ENCODE peak calls at places on chromosomes 12 and 14, in six cellular contexts. D is sigmoid colon, Y is fibroblast of mammary gland, I is heart right ventricle, F is neural progenitor cell, M is endothelial cell of umbilical vein. H is an unnamed sample.

GRCh38 chr14:36515896-36516718 is 3.9 kb downstream of the NKX2-1 start:
- DNase-seq in M (no peak), I (no peak), F (no peak), Y (no peak), D (no peak), H (no peak)

GRCh38 chr12:124861492-124861891 is 2.2 kb downstream of the SCARB1 start:
- DNase-seq in D (peak; percentile 80), F (no peak), I (peak; percentile 77), Y (peak; percentile 64), M (peak; percentile 62), H (peak; percentile 77)

GRCh38 chr12:64085996-64086395 is 136.1 kb downstream of the KICS2 start:
- DNase-seq in F (no peak), D (no peak), M (no peak), I (no peak), Y (peak; percentile 49), H (no peak)

GRCh38 chr14:50085570-50086315 is 30.6 kb downstream of the VCPKMT start:
- DNase-seq in I (no peak), F (no peak), Y (peak; percentile 74), D (no peak), M (no peak), H (peak; percentile 50)

GRCh38 chr12:57674691-57675090 is 19.2 kb upstream of the OS9 start:
- DNase-seq in I (no peak), M (no peak), F (no peak), Y (no peak), D (no peak), H (no peak)

GRCh38 chr12:75137896-75138295 is 71.7 kb downstream of the KCNC2 start:
- DNase-seq in M (no peak), D (no peak), Y (no peak), F (no peak), I (no peak), H (peak; percentile 0)

GRCh38 chr12:132151766-132152410 is 7.6 kb downstream of the NOC4L start:
- DNase-seq in F (no peak), Y (no peak), M (no peak), I (no peak), D (no peak), H (no peak)

GRCh38 chr14:34398024-34398423 is 64.0 kb downstream of the SPTSSA start:
- DNase-seq in F (no peak), D (no peak), Y (no peak), I (no peak), M (no peak), H (no peak)

GRCh38 chr14:78232666-78233065 is 62.5 kb downstream of the NRXN3 start:
- DNase-seq in M (no peak), D (no peak), I (no peak), F (no peak), Y (no peak), H (no peak)

GRCh38 chr12:106098691-106099200 is 40.0 kb downstream of the NUAK1 start:
- DNase-seq in F (peak; percentile 48), I (no peak), M (no peak), Y (no peak), D (no peak), H (no peak)

GRCh38 chr12:52698634-52699340 is 4.5 kb downstream of the KRT77 start:
- DNase-seq in Y (no peak), M (no peak), D (no peak), F (no peak), I (no peak), H (no peak)

GRCh38 chr12:127888948-127889347 is 378.0 kb upstream of the TMEM132C start:
- DNase-seq in I (peak; percentile 14), D (no peak), Y (no peak), M (no peak), F (no peak), H (no peak)

GRCh38 chr12:121036810-121037326 is 2.2 kb downstream of the OASL start:
- DNase-seq in M (no peak), I (no peak), D (no peak), F (no peak), Y (peak; percentile 86), H (peak; percentile 29)

GRCh38 chr14:74634964-74635363 is 22.9 kb upstream of the LTBP2 start:
- DNase-seq in I (no peak), D (no peak), M (peak; percentile 63), Y (no peak), F (peak; percentile 33), H (no peak)

GRCh38 chr14:104187121-104187889 is 48.9 kb downstream of the KIF26A start:
- DNase-seq in F (no peak), D (no peak), M (no peak), Y (no peak), I (no peak), H (no peak)

GRCh38 chr12:54376596-54377468 is 7.7 kb downstream of the ZNF385A start:
- DNase-seq in F (no peak), D (no peak), M (no peak), I (no peak), Y (no peak), H (no peak)

GRCh38 chr12:54377797-54378515 is 6.6 kb downstream of the ZNF385A start:
- DNase-seq in Y (no peak), I (no peak), D (no peak), M (no peak), F (no peak), H (no peak)

GRCh38 chr12:54378791-54379400 is 5.6 kb downstream of the ZNF385A start:
- DNase-seq in D (peak; percentile 82), Y (no peak), I (peak; percentile 73), F (peak; percentile 89), M (peak; percentile 36), H (no peak)

GRCh38 chr12:54381136-54381535 is 3.4 kb downstream of the ZNF385A start:
- DNase-seq in I (no peak), F (no peak), Y (no peak), M (no peak), D (no peak), H (no peak)

DNA sequence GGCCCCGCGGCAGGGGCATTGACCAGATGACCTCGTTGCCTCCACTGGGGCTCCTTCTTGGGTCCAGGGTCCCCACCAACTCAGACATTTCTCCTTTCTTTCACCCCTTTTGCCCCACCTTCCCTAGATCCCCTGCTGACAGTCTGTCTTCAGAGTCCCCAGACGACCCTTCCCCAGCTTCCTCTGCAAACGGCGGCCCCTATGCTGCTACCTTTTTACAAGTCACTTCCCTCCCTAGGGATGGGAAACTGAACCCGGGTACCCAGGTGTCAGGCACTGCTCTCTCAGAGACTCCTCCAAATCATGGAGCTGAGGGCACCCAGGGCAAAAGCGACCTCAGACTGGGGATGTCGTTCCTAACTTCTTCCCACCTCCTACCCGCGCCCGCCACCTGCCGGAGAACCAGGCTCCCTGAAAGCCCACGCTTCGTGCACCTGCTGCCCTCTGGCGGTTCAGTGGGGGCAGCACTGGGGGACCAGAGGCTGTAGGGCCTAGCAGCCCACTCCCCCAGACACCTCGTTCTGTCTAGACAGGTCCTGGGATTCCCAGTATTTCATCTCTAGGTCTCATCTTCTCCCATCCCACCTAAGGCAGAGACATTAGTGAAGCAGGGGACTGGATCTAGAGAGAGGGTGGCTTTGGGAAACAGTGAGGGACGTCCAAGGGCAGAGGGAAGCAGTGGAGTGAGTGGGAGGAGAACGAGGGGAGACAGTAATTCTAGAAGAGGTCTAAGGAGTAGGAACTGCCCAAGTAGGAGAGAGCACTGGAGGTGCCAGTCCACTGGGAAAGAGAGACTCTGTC is 4.9 kb downstream of the ZNF385A start:
- DNase-seq in I (peak; percentile 93), Y (peak; percentile 81), F (peak; percentile 96), M (peak; percentile 83), D (peak; percentile 96), H (peak; percentile 84)
- TF ChIP-seq CTCF in I (peak; percentile 100), Y (peak; percentile 100), F (peak; percentile 100), M (peak; percentile 100), D (peak; percentile 100), H (peak; percentile 100)

GRCh38 chr12:60522684-60523083 is 926.9 kb downstream of the SLC16A7 start:
- DNase-seq in Y (no peak), M (no peak), F (no peak), I (no peak), D (no peak), H (no peak)
- H3K4me3 ChIP-seq in Y (no peak overlapping the region), M (no peak overlapping the region), F (no peak overlapping the region), I (no peak overlapping the region), D (no peak overlapping the region), H (no peak overlapping the region)

DNA sequence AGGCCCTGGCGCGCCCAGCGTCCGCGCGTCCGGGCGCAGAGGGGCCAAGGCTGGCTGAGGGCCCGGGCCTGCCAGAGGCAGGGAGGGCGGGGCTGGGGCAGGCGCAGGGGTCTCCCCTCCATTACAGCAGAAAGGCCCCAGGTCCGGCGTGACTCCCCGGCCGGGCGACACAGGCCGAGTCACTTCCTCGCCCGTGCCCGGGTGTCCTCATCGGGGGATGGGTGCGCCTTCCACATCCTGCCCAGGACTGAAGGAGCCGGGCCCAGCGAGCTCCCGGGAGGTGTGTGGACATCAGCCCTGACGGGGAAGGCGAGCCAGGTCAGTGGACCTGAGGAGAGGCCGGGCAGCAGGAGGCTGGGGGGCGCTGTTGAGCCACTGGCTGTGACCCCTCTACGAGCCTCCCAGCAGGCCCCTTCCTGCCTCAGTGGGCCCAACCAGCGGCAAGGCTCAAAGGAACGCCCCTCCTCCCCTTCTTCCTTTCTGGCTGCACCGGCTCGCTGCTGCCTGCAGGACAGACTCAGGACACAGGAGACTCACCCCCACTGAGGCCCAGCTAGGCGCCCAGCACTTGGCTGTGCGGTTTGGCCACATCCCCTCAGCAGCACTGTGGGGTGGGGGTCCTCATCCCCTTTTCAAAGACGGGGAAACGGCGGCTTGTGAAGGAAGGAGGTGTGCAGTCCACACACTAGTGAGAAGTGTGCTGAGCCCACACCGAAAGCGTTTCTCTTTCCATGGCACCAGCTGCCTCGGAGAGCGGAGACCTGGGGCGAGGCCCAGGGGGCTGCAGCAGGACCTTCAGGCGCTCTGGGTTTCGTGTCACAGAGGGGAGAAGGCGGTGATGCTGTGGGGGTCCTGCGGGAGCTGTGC is 606 bp downstream of the TNFAIP2 start:
- DNase-seq in D (peak; percentile 87), Y (peak; percentile 35), I (peak; percentile 51), M (peak; percentile 49), F (peak; percentile 61), H (no peak)
- TF ChIP-seq CTCF in D (no peak), Y (peak; percentile 39), I (peak; percentile 63), M (peak; percentile 44), F (peak; percentile 43), H (peak; percentile 42)

GRCh38 chr14:102138935-102139247 is 806 bp upstream of the WDR20 start:
- DNase-seq in I (no peak), M (no peak), F (no peak), D (no peak), Y (no peak), H (no peak)

GRCh38 chr14:102139248-102140026 is at the start of gene WDR20:
- DNase-seq in I (peak; percentile 98), D (peak; percentile 98), M (peak; percentile 97), F (peak; percentile 100), Y (peak; percentile 94), H (peak; percentile 96)

GRCh38 chr14:102140750-102141145 is 1.1 kb downstream of the WDR20 start:
- DNase-seq in D (no peak), M (peak; percentile 27), F (no peak), I (no peak), Y (no peak), H (peak; percentile 7)

GRCh38 chr14:102140027-102140749 is 491 bp downstream of the WDR20 start:
- DNase-seq in F (peak; percentile 64), M (peak; percentile 33), I (no peak), D (peak; percentile 68), Y (no peak), H (peak; percentile 9)

GRCh38 chr14:102141797-102142196 is 2.1 kb downstream of the WDR20 start:
- DNase-seq in D (no peak), I (no peak), M (no peak), Y (no peak), F (no peak), H (no peak)
- H3K4me3 ChIP-seq in D (no peak overlapping the region), I (peak overlapping the region; percentile 99), M (no peak overlapping the region), Y (no peak overlapping the region), F (peak overlapping the region; percentile 91), H (no peak overlapping the region)

GRCh38 chr14:106039400-106039799 is 513.0 kb downstream of the TMEM121 start:
- DNase-seq in I (no peak), M (no peak), F (no peak), D (no peak), Y (peak; percentile 2), H (no peak)

GRCh38 chr14:106037380-106037779 is 511.0 kb downstream of the TMEM121 start:
- DNase-seq in D (no peak), M (no peak), F (no peak), I (no peak), Y (no peak), H (no peak)
- TF ChIP-seq CTCF in D (no peak), M (no peak), F (no peak), I (no peak), Y (no peak), H (no peak)